ENCODE peak calls at places on chromosomes 6 and 20, in nine cellular contexts. One of them, this sample, is unnamed.

GRCh38 chr6:132798820-132799538 is 542 bp upstream of the SLC18B1 start:
- DNase-seq in CD8-positive, alpha-beta memory T cell: peak
- DNase-seq in IMR-90: peak
- DNase-seq in cardiac muscle cell: peak
- DNase-seq in A673: peak
- DNase-seq in AG08396: peak
- DNase-seq in stimulated activated CD4-positive, alpha-beta T cell treated with anti-CD3 and anti-CD28 coated beads, Interleukin-1b, Interleukin-23, amount 100 ng/mL, for 4 hours: peak
- DNase-seq in left kidney: peak
- DNase-seq in DMS53: peak
- DNase-seq in this sample: peak

GRCh38 chr6:5125152-5126006 is 40.2 kb downstream of the PPP1R3G start:
- DNase-seq in left kidney: no peak
- DNase-seq in AG08396: peak
- DNase-seq in DMS53: no peak
- DNase-seq in CD8-positive, alpha-beta memory T cell: no peak
- DNase-seq in IMR-90: peak
- DNase-seq in cardiac muscle cell: peak
- DNase-seq in stimulated activated CD4-positive, alpha-beta T cell treated with anti-CD3 and anti-CD28 coated beads, Interleukin-1b, Interleukin-23, amount 100 ng/mL, for 4 hours: no peak
- DNase-seq in A673: peak
- DNase-seq in this sample: no peak

GRCh38 chr20:36234771-36235320 is 1.4 kb upstream of the AAR2 start:
- DNase-seq in A673: no peak
- DNase-seq in CD8-positive, alpha-beta memory T cell: no peak
- DNase-seq in stimulated activated CD4-positive, alpha-beta T cell treated with anti-CD3 and anti-CD28 coated beads, Interleukin-1b, Interleukin-23, amount 100 ng/mL, for 4 hours: no peak
- DNase-seq in DMS53: no peak
- DNase-seq in IMR-90: no peak
- DNase-seq in cardiac muscle cell: no peak
- DNase-seq in AG08396: no peak
- DNase-seq in left kidney: no peak
- DNase-seq in this sample: no peak

GRCh38 chr6:20698675-20699074 is 164.4 kb downstream of the CDKAL1 start:
- DNase-seq in stimulated activated CD4-positive, alpha-beta T cell treated with anti-CD3 and anti-CD28 coated beads, Interleukin-1b, Interleukin-23, amount 100 ng/mL, for 4 hours: no peak
- DNase-seq in CD8-positive, alpha-beta memory T cell: no peak
- DNase-seq in A673: no peak
- DNase-seq in cardiac muscle cell: no peak
- DNase-seq in DMS53: no peak
- DNase-seq in AG08396: no peak
- DNase-seq in IMR-90: no peak
- DNase-seq in left kidney: no peak
- DNase-seq in this sample: no peak

GRCh38 chr20:63488331-63489251 is 10.3 kb downstream of the EEF1A2 start:
- DNase-seq in CD8-positive, alpha-beta memory T cell: no peak
- DNase-seq in A673: no peak
- DNase-seq in IMR-90: no peak
- DNase-seq in DMS53: no peak
- DNase-seq in left kidney: peak
- DNase-seq in cardiac muscle cell: no peak
- DNase-seq in stimulated activated CD4-positive, alpha-beta T cell treated with anti-CD3 and anti-CD28 coated beads, Interleukin-1b, Interleukin-23, amount 100 ng/mL, for 4 hours: no peak
- DNase-seq in AG08396: no peak
- DNase-seq in this sample: peak

GRCh38 chr6:33994198-33995045 is 151.5 kb downstream of the GRM4 start:
- DNase-seq in CD8-positive, alpha-beta memory T cell: no peak
- DNase-seq in DMS53: no peak
- DNase-seq in stimulated activated CD4-positive, alpha-beta T cell treated with anti-CD3 and anti-CD28 coated beads, Interleukin-1b, Interleukin-23, amount 100 ng/mL, for 4 hours: no peak
- DNase-seq in IMR-90: no peak
- DNase-seq in left kidney: no peak
- DNase-seq in AG08396: no peak
- DNase-seq in cardiac muscle cell: no peak
- DNase-seq in A673: no peak
- DNase-seq in this sample: no peak

GRCh38 chr6:7975764-7976146 is 65.2 kb upstream of the TXNDC5 start:
- DNase-seq in IMR-90: no peak
- DNase-seq in DMS53: peak
- DNase-seq in AG08396: no peak
- DNase-seq in A673: no peak
- DNase-seq in CD8-positive, alpha-beta memory T cell: no peak
- DNase-seq in stimulated activated CD4-positive, alpha-beta T cell treated with anti-CD3 and anti-CD28 coated beads, Interleukin-1b, Interleukin-23, amount 100 ng/mL, for 4 hours: no peak
- DNase-seq in left kidney: no peak
- DNase-seq in cardiac muscle cell: peak
- DNase-seq in this sample: no peak

GRCh38 chr6:138765896-138766487 is 7.6 kb upstream of the CCDC28A start:
- DNase-seq in DMS53: peak
- DNase-seq in left kidney: peak
- DNase-seq in AG08396: peak
- DNase-seq in IMR-90: peak
- DNase-seq in A673: peak
- DNase-seq in cardiac muscle cell: peak
- DNase-seq in stimulated activated CD4-positive, alpha-beta T cell treated with anti-CD3 and anti-CD28 coated beads, Interleukin-1b, Interleukin-23, amount 100 ng/mL, for 4 hours: no peak
- DNase-seq in CD8-positive, alpha-beta memory T cell: no peak
- DNase-seq in this sample: peak

GRCh38 chr6:157004530-157004929 is 227.4 kb downstream of the ARID1B start:
- DNase-seq in AG08396: no peak
- DNase-seq in cardiac muscle cell: no peak
- DNase-seq in CD8-positive, alpha-beta memory T cell: no peak
- DNase-seq in A673: no peak
- DNase-seq in IMR-90: no peak
- DNase-seq in stimulated activated CD4-positive, alpha-beta T cell treated with anti-CD3 and anti-CD28 coated beads, Interleukin-1b, Interleukin-23, amount 100 ng/mL, for 4 hours: no peak
- DNase-seq in DMS53: no peak
- DNase-seq in left kidney: no peak
- DNase-seq in this sample: no peak

GRCh38 chr6:226516-227073 is 65.7 kb upstream of the DUSP22 start:
- DNase-seq in A673: no peak
- DNase-seq in left kidney: no peak
- DNase-seq in DMS53: no peak
- DNase-seq in stimulated activated CD4-positive, alpha-beta T cell treated with anti-CD3 and anti-CD28 coated beads, Interleukin-1b, Interleukin-23, amount 100 ng/mL, for 4 hours: no peak
- DNase-seq in AG08396: no peak
- DNase-seq in CD8-positive, alpha-beta memory T cell: no peak
- DNase-seq in cardiac muscle cell: no peak
- DNase-seq in IMR-90: no peak
- DNase-seq in this sample: no peak

GRCh38 chr6:16711551-16712249 is 49.6 kb downstream of the ATXN1 start:
- DNase-seq in stimulated activated CD4-positive, alpha-beta T cell treated with anti-CD3 and anti-CD28 coated beads, Interleukin-1b, Interleukin-23, amount 100 ng/mL, for 4 hours: no peak
- DNase-seq in AG08396: no peak
- DNase-seq in IMR-90: no peak
- DNase-seq in cardiac muscle cell: peak
- DNase-seq in CD8-positive, alpha-beta memory T cell: peak
- DNase-seq in DMS53: peak
- DNase-seq in A673: no peak
- DNase-seq in left kidney: no peak
- DNase-seq in this sample: no peak

GRCh38 chr6:18115356-18115755 is 7.1 kb downstream of the NHLRC1 start:
- DNase-seq in CD8-positive, alpha-beta memory T cell: no peak
- DNase-seq in DMS53: no peak
- DNase-seq in AG08396: no peak
- DNase-seq in cardiac muscle cell: no peak
- DNase-seq in left kidney: no peak
- DNase-seq in stimulated activated CD4-positive, alpha-beta T cell treated with anti-CD3 and anti-CD28 coated beads, Interleukin-1b, Interleukin-23, amount 100 ng/mL, for 4 hours: peak
- DNase-seq in IMR-90: no peak
- DNase-seq in A673: no peak
- DNase-seq in this sample: no peak

GRCh38 chr6:5055118-5055517 is 30.0 kb upstream of the PPP1R3G start:
- DNase-seq in stimulated activated CD4-positive, alpha-beta T cell treated with anti-CD3 and anti-CD28 coated beads, Interleukin-1b, Interleukin-23, amount 100 ng/mL, for 4 hours: no peak
- DNase-seq in DMS53: no peak
- DNase-seq in A673: no peak
- DNase-seq in IMR-90: no peak
- DNase-seq in cardiac muscle cell: no peak
- DNase-seq in AG08396: no peak
- DNase-seq in left kidney: no peak
- DNase-seq in CD8-positive, alpha-beta memory T cell: no peak
- DNase-seq in this sample: no peak

GRCh38 chr20:32387262-32387661 is 29.1 kb downstream of the ASXL1 start:
- DNase-seq in cardiac muscle cell: no peak
- DNase-seq in DMS53: no peak
- DNase-seq in stimulated activated CD4-positive, alpha-beta T cell treated with anti-CD3 and anti-CD28 coated beads, Interleukin-1b, Interleukin-23, amount 100 ng/mL, for 4 hours: peak
- DNase-seq in CD8-positive, alpha-beta memory T cell: peak
- DNase-seq in IMR-90: peak
- DNase-seq in left kidney: no peak
- DNase-seq in A673: no peak
- DNase-seq in AG08396: no peak
- DNase-seq in this sample: no peak

GRCh38 chr20:24017160-24017761 is 28.7 kb upstream of the GGTLC1 start:
- DNase-seq in AG08396: no peak
- DNase-seq in cardiac muscle cell: peak
- DNase-seq in A673: peak
- DNase-seq in DMS53: no peak
- DNase-seq in left kidney: no peak
- DNase-seq in IMR-90: no peak
- DNase-seq in CD8-positive, alpha-beta memory T cell: no peak
- DNase-seq in stimulated activated CD4-positive, alpha-beta T cell treated with anti-CD3 and anti-CD28 coated beads, Interleukin-1b, Interleukin-23, amount 100 ng/mL, for 4 hours: no peak
- DNase-seq in this sample: no peak

GRCh38 chr20:32007787-32008616 is 2.2 kb upstream of the CCM2L start:
- DNase-seq in A673: no peak
- DNase-seq in IMR-90: no peak
- DNase-seq in CD8-positive, alpha-beta memory T cell: peak
- DNase-seq in cardiac muscle cell: peak
- DNase-seq in stimulated activated CD4-positive, alpha-beta T cell treated with anti-CD3 and anti-CD28 coated beads, Interleukin-1b, Interleukin-23, amount 100 ng/mL, for 4 hours: no peak
- DNase-seq in DMS53: peak
- DNase-seq in left kidney: peak
- DNase-seq in AG08396: no peak
- DNase-seq in this sample: peak

GRCh38 chr6:63923139-63923739 is 287.6 kb downstream of the PHF3 start:
- DNase-seq in IMR-90: peak
- DNase-seq in CD8-positive, alpha-beta memory T cell: no peak
- DNase-seq in AG08396: peak
- DNase-seq in A673: peak
- DNase-seq in cardiac muscle cell: peak
- DNase-seq in DMS53: peak
- DNase-seq in stimulated activated CD4-positive, alpha-beta T cell treated with anti-CD3 and anti-CD28 coated beads, Interleukin-1b, Interleukin-23, amount 100 ng/mL, for 4 hours: no peak
- DNase-seq in left kidney: peak
- DNase-seq in this sample: peak

GRCh38 chr20:10239954-10240353 is 21.3 kb downstream of the SNAP25 start:
- DNase-seq in left kidney: peak
- DNase-seq in stimulated activated CD4-positive, alpha-beta T cell treated with anti-CD3 and anti-CD28 coated beads, Interleukin-1b, Interleukin-23, amount 100 ng/mL, for 4 hours: no peak
- DNase-seq in CD8-positive, alpha-beta memory T cell: no peak
- DNase-seq in cardiac muscle cell: peak
- DNase-seq in DMS53: peak
- DNase-seq in IMR-90: peak
- DNase-seq in AG08396: peak
- DNase-seq in A673: peak
- DNase-seq in this sample: no peak

GRCh38 chr6:146819596-146820320 is 221.0 kb downstream of the ADGB start:
- DNase-seq in left kidney: no peak
- DNase-seq in AG08396: no peak
- DNase-seq in A673: no peak
- DNase-seq in CD8-positive, alpha-beta memory T cell: no peak
- DNase-seq in cardiac muscle cell: peak
- DNase-seq in stimulated activated CD4-positive, alpha-beta T cell treated with anti-CD3 and anti-CD28 coated beads, Interleukin-1b, Interleukin-23, amount 100 ng/mL, for 4 hours: no peak
- DNase-seq in IMR-90: peak
- DNase-seq in DMS53: no peak
- DNase-seq in this sample: no peak

GRCh38 chr6:52312461-52312860 is 27.9 kb upstream of the MCM3 start:
- DNase-seq in cardiac muscle cell: no peak
- DNase-seq in AG08396: no peak
- DNase-seq in DMS53: no peak
- DNase-seq in A673: no peak
- DNase-seq in left kidney: no peak
- DNase-seq in IMR-90: no peak
- DNase-seq in stimulated activated CD4-positive, alpha-beta T cell treated with anti-CD3 and anti-CD28 coated beads, Interleukin-1b, Interleukin-23, amount 100 ng/mL, for 4 hours: no peak
- DNase-seq in CD8-positive, alpha-beta memory T cell: no peak
- DNase-seq in this sample: no peak

GRCh38 chr6:134954272-134954990 is 4.5 kb upstream of the ALDH8A1 start:
- DNase-seq in AG08396: no peak
- DNase-seq in DMS53: peak
- DNase-seq in left kidney: no peak
- DNase-seq in cardiac muscle cell: no peak
- DNase-seq in stimulated activated CD4-positive, alpha-beta T cell treated with anti-CD3 and anti-CD28 coated beads, Interleukin-1b, Interleukin-23, amount 100 ng/mL, for 4 hours: no peak
- DNase-seq in CD8-positive, alpha-beta memory T cell: no peak
- DNase-seq in A673: no peak
- DNase-seq in IMR-90: no peak
- DNase-seq in this sample: no peak

This sample was measured in neural progenitor cell.